ENCODE peak calls at places on chromosomes 2 and 18, in eight cellular contexts. G, D, L, A, W, O, U and F are unnamed samples. For H3K27me3 and H3K4me1, the result is how much of the 10 kb centered on the place peaks cover.

GRCh38 chr18:26210147-26210546 is 16.1 kb upstream of the TAF4B start:
- DNase-seq in U (no peak), A (no peak), W (no peak), O (no peak), D (no peak), G (no peak), L (no peak), F (no peak)

GRCh38 chr2:78701546-78701945 is 324.0 kb upstream of the REG3G start:
- DNase-seq in U (no peak), L (no peak), A (no peak), O (no peak), W (no peak), G (no peak), D (no peak), F (no peak)

GRCh38 chr2:34241905-34242740 is 643.0 kb upstream of the FAM98A start:
- DNase-seq in D (no peak), L (no peak), W (no peak), O (no peak), U (peak), A (no peak), G (no peak), F (no peak)

GRCh38 chr2:66095820-66096219 is 339.1 kb upstream of the MEIS1 start:
- DNase-seq in G (no peak), D (no peak), L (no peak), W (no peak), A (no peak), U (no peak), O (no peak), F (no peak)

GRCh38 chr18:67104700-67105284 is 411.7 kb downstream of the DSEL start:
- DNase-seq in O (no peak), L (no peak), G (peak), U (peak), A (no peak), W (no peak), D (no peak), F (peak)

GRCh38 chr2:216081012-216081411 is 597 bp downstream of the PECR start:
- DNase-seq in U (no peak), L (no peak), G (no peak), O (no peak), D (no peak), W (no peak), A (no peak), F (no peak)

GRCh38 chr2:113216321-113216720 is 42.5 kb downstream of the PSD4 start:
- DNase-seq in G (no peak), A (no peak), U (no peak), D (no peak), L (no peak), W (no peak), O (no peak), F (no peak)

GRCh38 chr2:124970065-124970464 is 945.0 kb downstream of the CNTNAP5 start:
- DNase-seq in D (no peak), W (no peak), L (no peak), O (no peak), G (no peak), U (no peak), A (no peak), F (no peak)

GRCh38 chr2:222424729-222425671 is 657 bp downstream of the SGPP2 start:
- DNase-seq in W (no peak), A (no peak), U (no peak), G (no peak), L (no peak), D (no peak), O (peak), F (no peak)

GRCh38 chr2:201218780-201219179 is 35.8 kb downstream of the CASP10 start:
- DNase-seq in D (no peak), A (no peak), W (no peak), L (no peak), U (no peak), O (no peak), G (peak), F (no peak)

GRCh38 chr2:157304811-157305712 is 20.6 kb downstream of the ERMN start:
- DNase-seq in U (no peak), L (no peak), O (no peak), W (no peak), D (no peak), G (peak), A (no peak), F (no peak)

GRCh38 chr18:14958701-14959100 is 210.7 kb downstream of the ANKRD30B start:
- DNase-seq in U (no peak), A (no peak), L (no peak), W (no peak), G (no peak), O (no peak), D (no peak), F (no peak)

GRCh38 chr2:235026649-235027557 is 75.1 kb downstream of the SH3BP4 start:
- DNase-seq in L (peak), W (no peak), G (peak), U (peak), D (peak), O (peak), A (no peak), F (peak)

GRCh38 chr2:186590538-186591441 is 934 bp downstream of the ITGAV start:
- DNase-seq in D (no peak), U (no peak), L (no peak), W (no peak), O (no peak), A (no peak), G (peak), F (no peak)

GRCh38 chr2:190999949-191000665 is 13.9 kb downstream of the STAT1 start:
- DNase-seq in G (no peak), L (no peak), D (no peak), W (no peak), U (no peak), O (no peak), A (no peak), F (no peak)

GRCh38 chr2:127098711-127099110 is 8.2 kb downstream of the BIN1 start:
- DNase-seq in D (no peak), U (no peak), A (no peak), O (peak), L (peak), G (no peak), W (no peak), F (no peak)

GRCh38 chr2:36670881-36671595 is 25.5 kb upstream of the VIT start:
- DNase-seq in W (no peak), U (no peak), D (no peak), G (peak), L (no peak), O (no peak), A (no peak), F (no peak)

GRCh38 chr2:109138449-109138848 is 9.4 kb downstream of the SH3RF3 start:
- DNase-seq in A (peak), O (no peak), U (no peak), W (no peak), G (no peak), D (no peak), L (no peak), F (no peak)

DNA sequence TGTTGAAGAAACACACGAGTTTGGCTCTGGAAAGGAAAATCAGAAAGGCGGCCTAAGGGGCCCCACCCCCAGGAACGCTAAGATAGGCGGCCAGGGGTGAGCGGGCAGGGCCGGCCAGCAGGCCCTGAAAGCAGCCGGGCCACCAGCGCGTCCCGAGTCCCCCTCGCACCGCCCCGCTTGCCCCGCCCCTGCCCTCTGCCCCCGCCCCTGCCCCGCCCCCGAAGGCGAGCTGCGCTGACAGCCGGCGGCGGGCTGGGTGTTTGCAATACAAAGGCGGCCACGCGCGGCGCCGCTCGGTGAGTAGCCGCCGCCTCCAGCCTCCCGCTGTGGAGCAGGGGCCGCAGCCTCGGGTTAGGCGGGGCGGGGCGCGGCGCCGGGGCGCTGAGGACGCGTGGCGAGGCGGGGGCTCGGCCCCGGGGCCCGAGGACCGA is at the start of gene LPIN1:
- DNase-seq in D (peak), G (peak), U (peak), O (peak), W (no peak), A (peak), L (peak), F (peak)
- H3K27me3 ChIP-seq in D (under half), G (under half), U (under half), O (under half), W (under half), A (under half), L (under half), F (under half)

GRCh38 chr2:23387221-23387550 is 2.2 kb downstream of the KLHL29 start:
- DNase-seq in G (peak), U (no peak), W (no peak), D (no peak), O (no peak), A (no peak), L (no peak), F (no peak)
- TF ChIP-seq POLR2A in G (no peak), U (no peak), W (no peak), D (no peak), O (no peak), A (no peak), L (peak), F (no peak)

GRCh38 chr18:53644799-53645471 is 579.5 kb downstream of the MBD2 start:
- DNase-seq in L (no peak), A (no peak), D (no peak), G (no peak), O (no peak), U (no peak), W (no peak), F (no peak)

GRCh38 chr18:53639696-53640095 is 584.8 kb downstream of the MBD2 start:
- DNase-seq in U (no peak), D (no peak), G (no peak), O (no peak), W (no peak), L (no peak), A (no peak), F (peak)
- H3K4me1 ChIP-seq in U (under half), D (under half), G (under half), O (under half), W (under half), L (under half), A (under half), F (under half)

GRCh38 chr2:119156105-119156890 is 2.3 kb downstream of the C1QL2 start:
- DNase-seq in O (no peak), W (no peak), A (no peak), G (no peak), L (no peak), D (no peak), U (no peak), F (no peak)
- H3K27me3 ChIP-seq in O (under half), W (under half), A (half or more), G (half or more), L (half or more), D (under half), U (under half), F (half or more)